ENCODE peak calls at places on chromosomes 7 and 10, in seven cellular contexts. One of them, this sample, is unnamed.

GRCh38 chr7:30366606-30367005 is 82.2 kb downstream of the ZNRF2 start:
- DNase-seq in heart right ventricle: no peak
- DNase-seq in mucosa of gallbladder: no peak
- DNase-seq in cardiac muscle cell: no peak
- DNase-seq in T-helper 2 cell: no peak
- DNase-seq in GM12892: no peak
- DNase-seq in stimulated activated CD8-positive, alpha-beta memory T cell treated with anti-CD3 and anti-CD28 coated beads, Interleukin-2, amount 100 ng/mL, for 1 hour: no peak
- DNase-seq in this sample: no peak

GRCh38 chr10:12834116-12834515 is 167.4 kb downstream of the CCDC3 start:
- DNase-seq in heart right ventricle: no peak
- DNase-seq in mucosa of gallbladder: no peak
- DNase-seq in cardiac muscle cell: no peak
- DNase-seq in T-helper 2 cell: no peak
- DNase-seq in GM12892: no peak
- DNase-seq in stimulated activated CD8-positive, alpha-beta memory T cell treated with anti-CD3 and anti-CD28 coated beads, Interleukin-2, amount 100 ng/mL, for 1 hour: no peak
- DNase-seq in this sample: no peak

GRCh38 chr7:137694405-137694804 is 152.4 kb downstream of the DGKI start:
- DNase-seq in heart right ventricle: no peak
- DNase-seq in mucosa of gallbladder: no peak
- DNase-seq in cardiac muscle cell: no peak
- DNase-seq in T-helper 2 cell: no peak
- DNase-seq in GM12892: no peak
- DNase-seq in stimulated activated CD8-positive, alpha-beta memory T cell treated with anti-CD3 and anti-CD28 coated beads, Interleukin-2, amount 100 ng/mL, for 1 hour: no peak
- DNase-seq in this sample: no peak

GRCh38 chr10:19651549-19651948 is 164.7 kb upstream of the PLXDC2 start:
- DNase-seq in heart right ventricle: no peak
- DNase-seq in mucosa of gallbladder: no peak
- DNase-seq in cardiac muscle cell: no peak
- DNase-seq in T-helper 2 cell: no peak
- DNase-seq in GM12892: no peak
- DNase-seq in stimulated activated CD8-positive, alpha-beta memory T cell treated with anti-CD3 and anti-CD28 coated beads, Interleukin-2, amount 100 ng/mL, for 1 hour: no peak
- DNase-seq in this sample: no peak

GRCh38 chr10:36531621-36532020 is 593.8 kb upstream of the ANKRD30A start:
- DNase-seq in heart right ventricle: no peak
- DNase-seq in mucosa of gallbladder: no peak
- DNase-seq in cardiac muscle cell: no peak
- DNase-seq in T-helper 2 cell: no peak
- DNase-seq in GM12892: no peak
- DNase-seq in stimulated activated CD8-positive, alpha-beta memory T cell treated with anti-CD3 and anti-CD28 coated beads, Interleukin-2, amount 100 ng/mL, for 1 hour: no peak
- DNase-seq in this sample: no peak

GRCh38 chr10:32005050-32005449 is 51.2 kb downstream of the KIF5B start:
- DNase-seq in heart right ventricle: no peak
- DNase-seq in mucosa of gallbladder: peak; percentile 29
- DNase-seq in cardiac muscle cell: peak; percentile 56
- DNase-seq in T-helper 2 cell: no peak
- DNase-seq in GM12892: no peak
- DNase-seq in stimulated activated CD8-positive, alpha-beta memory T cell treated with anti-CD3 and anti-CD28 coated beads, Interleukin-2, amount 100 ng/mL, for 1 hour: no peak
- DNase-seq in this sample: peak; percentile 21

GRCh38 chr7:155215576-155216325 is 81.9 kb upstream of the INSIG1 start:
- DNase-seq in heart right ventricle: no peak
- DNase-seq in mucosa of gallbladder: no peak
- DNase-seq in cardiac muscle cell: no peak
- DNase-seq in T-helper 2 cell: no peak
- DNase-seq in GM12892: no peak
- DNase-seq in stimulated activated CD8-positive, alpha-beta memory T cell treated with anti-CD3 and anti-CD28 coated beads, Interleukin-2, amount 100 ng/mL, for 1 hour: no peak
- DNase-seq in this sample: no peak

GRCh38 chr7:16015981-16016380 is 329.5 kb upstream of the MEOX2 start:
- DNase-seq in heart right ventricle: no peak
- DNase-seq in mucosa of gallbladder: no peak
- DNase-seq in cardiac muscle cell: no peak
- DNase-seq in T-helper 2 cell: no peak
- DNase-seq in GM12892: no peak
- DNase-seq in stimulated activated CD8-positive, alpha-beta memory T cell treated with anti-CD3 and anti-CD28 coated beads, Interleukin-2, amount 100 ng/mL, for 1 hour: no peak
- DNase-seq in this sample: no peak

GRCh38 chr10:31419394-31420063 is 100.5 kb downstream of the ZEB1 start:
- DNase-seq in heart right ventricle: no peak
- DNase-seq in mucosa of gallbladder: no peak
- DNase-seq in cardiac muscle cell: no peak
- DNase-seq in T-helper 2 cell: no peak
- DNase-seq in GM12892: no peak
- DNase-seq in stimulated activated CD8-positive, alpha-beta memory T cell treated with anti-CD3 and anti-CD28 coated beads, Interleukin-2, amount 100 ng/mL, for 1 hour: no peak
- DNase-seq in this sample: no peak

GRCh38 chr10:132612571-132613504 is 75.3 kb downstream of the INPP5A start:
- DNase-seq in heart right ventricle: no peak
- DNase-seq in mucosa of gallbladder: no peak
- DNase-seq in cardiac muscle cell: no peak
- DNase-seq in T-helper 2 cell: no peak
- DNase-seq in GM12892: peak; percentile 13
- DNase-seq in stimulated activated CD8-positive, alpha-beta memory T cell treated with anti-CD3 and anti-CD28 coated beads, Interleukin-2, amount 100 ng/mL, for 1 hour: no peak
- DNase-seq in this sample: no peak

GRCh38 chr7:34128762-34129161 is 223.4 kb downstream of the BMPER start:
- DNase-seq in heart right ventricle: no peak
- DNase-seq in mucosa of gallbladder: no peak
- DNase-seq in cardiac muscle cell: no peak
- DNase-seq in T-helper 2 cell: no peak
- DNase-seq in GM12892: no peak
- DNase-seq in stimulated activated CD8-positive, alpha-beta memory T cell treated with anti-CD3 and anti-CD28 coated beads, Interleukin-2, amount 100 ng/mL, for 1 hour: no peak
- DNase-seq in this sample: no peak

GRCh38 chr10:100934084-100934659 is 21.4 kb downstream of the SLF2 start:
- DNase-seq in heart right ventricle: no peak
- DNase-seq in mucosa of gallbladder: no peak
- DNase-seq in cardiac muscle cell: no peak
- DNase-seq in T-helper 2 cell: no peak
- DNase-seq in GM12892: no peak
- DNase-seq in stimulated activated CD8-positive, alpha-beta memory T cell treated with anti-CD3 and anti-CD28 coated beads, Interleukin-2, amount 100 ng/mL, for 1 hour: no peak
- DNase-seq in this sample: no peak

GRCh38 chr7:130441408-130441854 is 615 bp upstream of the CEP41 start:
- DNase-seq in heart right ventricle: no peak
- DNase-seq in mucosa of gallbladder: no peak
- DNase-seq in cardiac muscle cell: peak; percentile 10
- DNase-seq in T-helper 2 cell: no peak
- DNase-seq in GM12892: no peak
- DNase-seq in stimulated activated CD8-positive, alpha-beta memory T cell treated with anti-CD3 and anti-CD28 coated beads, Interleukin-2, amount 100 ng/mL, for 1 hour: no peak
- DNase-seq in this sample: no peak

GRCh38 chr7:135784013-135784412 is 35.4 kb upstream of the FAM180A start:
- DNase-seq in heart right ventricle: no peak
- DNase-seq in mucosa of gallbladder: no peak
- DNase-seq in cardiac muscle cell: no peak
- DNase-seq in T-helper 2 cell: no peak
- DNase-seq in GM12892: no peak
- DNase-seq in stimulated activated CD8-positive, alpha-beta memory T cell treated with anti-CD3 and anti-CD28 coated beads, Interleukin-2, amount 100 ng/mL, for 1 hour: no peak
- DNase-seq in this sample: no peak

GRCh38 chr7:86949052-86949778 is 110.2 kb downstream of the ELAPOR2 start:
- DNase-seq in heart right ventricle: no peak
- DNase-seq in mucosa of gallbladder: no peak
- DNase-seq in cardiac muscle cell: no peak
- DNase-seq in T-helper 2 cell: no peak
- DNase-seq in GM12892: no peak
- DNase-seq in stimulated activated CD8-positive, alpha-beta memory T cell treated with anti-CD3 and anti-CD28 coated beads, Interleukin-2, amount 100 ng/mL, for 1 hour: no peak
- DNase-seq in this sample: no peak

GRCh38 chr7:50592940-50593339 is 27.7 kb upstream of the DDC start:
- DNase-seq in heart right ventricle: no peak
- DNase-seq in mucosa of gallbladder: no peak
- DNase-seq in cardiac muscle cell: no peak
- DNase-seq in T-helper 2 cell: no peak
- DNase-seq in GM12892: no peak
- DNase-seq in stimulated activated CD8-positive, alpha-beta memory T cell treated with anti-CD3 and anti-CD28 coated beads, Interleukin-2, amount 100 ng/mL, for 1 hour: no peak
- DNase-seq in this sample: no peak

GRCh38 chr10:33211123-33211878 is 123.2 kb downstream of the NRP1 start:
- DNase-seq in heart right ventricle: no peak
- DNase-seq in mucosa of gallbladder: no peak
- DNase-seq in cardiac muscle cell: no peak
- DNase-seq in T-helper 2 cell: no peak
- DNase-seq in GM12892: no peak
- DNase-seq in stimulated activated CD8-positive, alpha-beta memory T cell treated with anti-CD3 and anti-CD28 coated beads, Interleukin-2, amount 100 ng/mL, for 1 hour: no peak
- DNase-seq in this sample: peak; percentile 30

GRCh38 chr7:10507032-10507431 is 466.6 kb upstream of the PHF14 start:
- DNase-seq in heart right ventricle: no peak
- DNase-seq in mucosa of gallbladder: no peak
- DNase-seq in cardiac muscle cell: no peak
- DNase-seq in T-helper 2 cell: no peak
- DNase-seq in GM12892: no peak
- DNase-seq in stimulated activated CD8-positive, alpha-beta memory T cell treated with anti-CD3 and anti-CD28 coated beads, Interleukin-2, amount 100 ng/mL, for 1 hour: no peak
- DNase-seq in this sample: no peak

GRCh38 chr7:84237533-84238173 is 43.1 kb upstream of the SEMA3A start:
- DNase-seq in heart right ventricle: no peak
- DNase-seq in mucosa of gallbladder: no peak
- DNase-seq in cardiac muscle cell: no peak
- DNase-seq in T-helper 2 cell: no peak
- DNase-seq in GM12892: no peak
- DNase-seq in stimulated activated CD8-positive, alpha-beta memory T cell treated with anti-CD3 and anti-CD28 coated beads, Interleukin-2, amount 100 ng/mL, for 1 hour: no peak
- DNase-seq in this sample: no peak

GRCh38 chr7:75937958-75938786 is 23.2 kb downstream of the POR start:
- DNase-seq in heart right ventricle: peak; percentile 75
- DNase-seq in mucosa of gallbladder: peak; percentile 65
- DNase-seq in cardiac muscle cell: no peak
- DNase-seq in T-helper 2 cell: no peak
- DNase-seq in GM12892: no peak
- DNase-seq in stimulated activated CD8-positive, alpha-beta memory T cell treated with anti-CD3 and anti-CD28 coated beads, Interleukin-2, amount 100 ng/mL, for 1 hour: no peak
- DNase-seq in this sample: peak; percentile 97

GRCh38 chr10:14478639-14479038 is 147.9 kb upstream of the FRMD4A start:
- DNase-seq in heart right ventricle: peak; percentile 68
- DNase-seq in mucosa of gallbladder: peak; percentile 66
- DNase-seq in cardiac muscle cell: peak; percentile 71
- DNase-seq in T-helper 2 cell: no peak
- DNase-seq in GM12892: no peak
- DNase-seq in stimulated activated CD8-positive, alpha-beta memory T cell treated with anti-CD3 and anti-CD28 coated beads, Interleukin-2, amount 100 ng/mL, for 1 hour: no peak
- DNase-seq in this sample: peak; percentile 78

GRCh38 chr10:122307669-122308486 is 36.8 kb downstream of the BTBD16 start:
- DNase-seq in heart right ventricle: peak; percentile 81
- DNase-seq in mucosa of gallbladder: peak; percentile 71
- DNase-seq in cardiac muscle cell: no peak
- DNase-seq in T-helper 2 cell: no peak
- DNase-seq in GM12892: no peak
- DNase-seq in stimulated activated CD8-positive, alpha-beta memory T cell treated with anti-CD3 and anti-CD28 coated beads, Interleukin-2, amount 100 ng/mL, for 1 hour: no peak
- DNase-seq in this sample: peak; percentile 90

GRCh38 chr7:101128040-101128834 is 1.3 kb downstream of the SERPINE1 start:
- DNase-seq in heart right ventricle: no peak
- DNase-seq in mucosa of gallbladder: no peak
- DNase-seq in cardiac muscle cell: no peak
- DNase-seq in T-helper 2 cell: no peak
- DNase-seq in GM12892: no peak
- DNase-seq in stimulated activated CD8-positive, alpha-beta memory T cell treated with anti-CD3 and anti-CD28 coated beads, Interleukin-2, amount 100 ng/mL, for 1 hour: no peak
- DNase-seq in this sample: no peak

GRCh38 chr7:152674860-152675760 is 831 bp downstream of the XRCC2 start:
- DNase-seq in heart right ventricle: no peak
- DNase-seq in mucosa of gallbladder: no peak
- DNase-seq in cardiac muscle cell: peak; percentile 31
- DNase-seq in T-helper 2 cell: no peak
- DNase-seq in GM12892: no peak
- DNase-seq in stimulated activated CD8-positive, alpha-beta memory T cell treated with anti-CD3 and anti-CD28 coated beads, Interleukin-2, amount 100 ng/mL, for 1 hour: no peak
- DNase-seq in this sample: no peak

GRCh38 chr10:132467464-132468149 is 70.0 kb upstream of the INPP5A start:
- DNase-seq in heart right ventricle: no peak
- DNase-seq in mucosa of gallbladder: no peak
- DNase-seq in cardiac muscle cell: no peak
- DNase-seq in T-helper 2 cell: no peak
- DNase-seq in GM12892: no peak
- DNase-seq in stimulated activated CD8-positive, alpha-beta memory T cell treated with anti-CD3 and anti-CD28 coated beads, Interleukin-2, amount 100 ng/mL, for 1 hour: no peak
- DNase-seq in this sample: no peak

GRCh38 chr10:122647383-122647968 is 52.2 kb downstream of the C10orf120 start:
- DNase-seq in heart right ventricle: no peak
- DNase-seq in mucosa of gallbladder: no peak
- DNase-seq in cardiac muscle cell: no peak
- DNase-seq in T-helper 2 cell: no peak
- DNase-seq in GM12892: no peak
- DNase-seq in stimulated activated CD8-positive, alpha-beta memory T cell treated with anti-CD3 and anti-CD28 coated beads, Interleukin-2, amount 100 ng/mL, for 1 hour: no peak
- DNase-seq in this sample: no peak

GRCh38 chr7:51455948-51456347 is 139.3 kb upstream of the COBL start:
- DNase-seq in heart right ventricle: no peak
- DNase-seq in mucosa of gallbladder: no peak
- DNase-seq in cardiac muscle cell: peak; percentile 43
- DNase-seq in T-helper 2 cell: no peak
- DNase-seq in GM12892: no peak
- DNase-seq in stimulated activated CD8-positive, alpha-beta memory T cell treated with anti-CD3 and anti-CD28 coated beads, Interleukin-2, amount 100 ng/mL, for 1 hour: no peak
- DNase-seq in this sample: peak; percentile 7

GRCh38 chr10:63641799-63642198 is 120.6 kb downstream of the REEP3 start:
- DNase-seq in heart right ventricle: no peak
- DNase-seq in mucosa of gallbladder: no peak
- DNase-seq in cardiac muscle cell: no peak
- DNase-seq in T-helper 2 cell: no peak
- DNase-seq in GM12892: no peak
- DNase-seq in stimulated activated CD8-positive, alpha-beta memory T cell treated with anti-CD3 and anti-CD28 coated beads, Interleukin-2, amount 100 ng/mL, for 1 hour: no peak
- DNase-seq in this sample: no peak

GRCh38 chr7:20561466-20561865 is 54.0 kb upstream of the ABCB5 start:
- DNase-seq in heart right ventricle: no peak
- DNase-seq in mucosa of gallbladder: no peak
- DNase-seq in cardiac muscle cell: no peak
- DNase-seq in T-helper 2 cell: no peak
- DNase-seq in GM12892: no peak
- DNase-seq in stimulated activated CD8-positive, alpha-beta memory T cell treated with anti-CD3 and anti-CD28 coated beads, Interleukin-2, amount 100 ng/mL, for 1 hour: no peak
- DNase-seq in this sample: no peak

GRCh38 chr7:30804078-30804661 is 33.0 kb downstream of the MINDY4 start:
- DNase-seq in heart right ventricle: no peak
- DNase-seq in mucosa of gallbladder: no peak
- DNase-seq in cardiac muscle cell: no peak
- DNase-seq in T-helper 2 cell: no peak
- DNase-seq in GM12892: no peak
- DNase-seq in stimulated activated CD8-positive, alpha-beta memory T cell treated with anti-CD3 and anti-CD28 coated beads, Interleukin-2, amount 100 ng/mL, for 1 hour: no peak
- DNase-seq in this sample: no peak

GRCh38 chr7:4128161-4128560 is 553.9 kb upstream of the FOXK1 start:
- DNase-seq in heart right ventricle: no peak
- DNase-seq in mucosa of gallbladder: no peak
- DNase-seq in cardiac muscle cell: no peak
- DNase-seq in T-helper 2 cell: no peak
- DNase-seq in GM12892: no peak
- DNase-seq in stimulated activated CD8-positive, alpha-beta memory T cell treated with anti-CD3 and anti-CD28 coated beads, Interleukin-2, amount 100 ng/mL, for 1 hour: no peak
- DNase-seq in this sample: no peak

GRCh38 chr10:55631071-55631654 is 729.9 kb downstream of the ZWINT start:
- DNase-seq in heart right ventricle: peak; percentile 32
- DNase-seq in mucosa of gallbladder: peak; percentile 21
- DNase-seq in cardiac muscle cell: peak; percentile 90
- DNase-seq in T-helper 2 cell: no peak
- DNase-seq in GM12892: no peak
- DNase-seq in stimulated activated CD8-positive, alpha-beta memory T cell treated with anti-CD3 and anti-CD28 coated beads, Interleukin-2, amount 100 ng/mL, for 1 hour: no peak
- DNase-seq in this sample: peak; percentile 82

GRCh38 chr10:28681928-28682750 is 4.8 kb downstream of the BAMBI start:
- DNase-seq in heart right ventricle: no peak
- DNase-seq in mucosa of gallbladder: no peak
- DNase-seq in cardiac muscle cell: peak; percentile 80
- DNase-seq in T-helper 2 cell: no peak
- DNase-seq in GM12892: no peak
- DNase-seq in stimulated activated CD8-positive, alpha-beta memory T cell treated with anti-CD3 and anti-CD28 coated beads, Interleukin-2, amount 100 ng/mL, for 1 hour: no peak
- DNase-seq in this sample: no peak

GRCh38 chr10:62244785-62245595 is 23.7 kb downstream of the RTKN2 start:
- DNase-seq in heart right ventricle: peak; percentile 70
- DNase-seq in mucosa of gallbladder: peak; percentile 66
- DNase-seq in cardiac muscle cell: peak; percentile 72
- DNase-seq in T-helper 2 cell: peak; percentile 13
- DNase-seq in GM12892: no peak
- DNase-seq in stimulated activated CD8-positive, alpha-beta memory T cell treated with anti-CD3 and anti-CD28 coated beads, Interleukin-2, amount 100 ng/mL, for 1 hour: no peak
- DNase-seq in this sample: peak; percentile 65

This sample was measured in adrenal gland.